ENCODE peak calls at places on chromosomes 7 and 10, in five cellular contexts. C is HEK293T, M is HepG2, H is SK-N-SH, K is K562. F is an unnamed sample.

GRCh38 chr7:22223841-22224240 is 133.1 kb downstream of the RAPGEF5 start:
- DNase-seq in C (no peak), M (no peak), H (no peak), K (no peak), F (no peak)

GRCh38 chr7:155709453-155709852 is 65.0 kb downstream of the RBM33 start:
- DNase-seq in C (no peak), M (no peak), H (no peak), K (no peak), F (no peak)

GRCh38 chr10:114285961-114286441 is 46.9 kb downstream of the VWA2 start:
- DNase-seq in C (no peak), M (no peak), H (no peak), K (no peak), F (no peak)

GRCh38 chr10:94088926-94089381 is 95.2 kb downstream of the PLCE1 start:
- DNase-seq in C (no peak), M (no peak), H (no peak), K (no peak), F (no peak)

GRCh38 chr10:127734753-127735152 is 2.2 kb upstream of the FOXI2 start:
- DNase-seq in C (no peak), M (no peak), H (no peak), K (peak), F (no peak)

GRCh38 chr10:112956631-112957350 is 6.7 kb downstream of the TCF7L2 start:
- DNase-seq in C (no peak), M (no peak), H (no peak), K (no peak), F (no peak)

GRCh38 chr7:70670288-70670687 is 461.7 kb upstream of the GALNT17 start:
- DNase-seq in C (no peak), M (no peak), H (no peak), K (no peak), F (no peak)

GRCh38 chr10:26481914-26482550 is 43.9 kb downstream of the APBB1IP start:
- DNase-seq in C (no peak), M (no peak), H (no peak), K (no peak), F (no peak)

GRCh38 chr10:69853064-69853463 is 51.4 kb downstream of the COL13A1 start:
- DNase-seq in C (no peak), M (no peak), H (no peak), K (no peak), F (no peak)

GRCh38 chr10:110530131-110530831 is 32.6 kb downstream of the DUSP5 start:
- DNase-seq in C (peak), M (peak), H (peak), K (no peak), F (no peak)

GRCh38 chr7:52961084-52961483 is 74.3 kb upstream of the POM121L12 start:
- DNase-seq in C (no peak), M (no peak), H (no peak), K (no peak), F (no peak)

GRCh38 chr7:35987016-35987415 is 166.0 kb upstream of the EEPD1 start:
- DNase-seq in C (no peak), M (no peak), H (no peak), K (no peak), F (no peak)

GRCh38 chr7:56175086-56175760 is 59.0 kb upstream of the NUPR2 start:
- DNase-seq in C (no peak), M (no peak), H (peak), K (peak), F (no peak)

GRCh38 chr7:80748302-80749042 is 110.0 kb downstream of the CD36 start:
- DNase-seq in C (no peak), M (no peak), H (no peak), K (no peak), F (no peak)

GRCh38 chr7:158945514-158945913 is 89.2 kb downstream of the DYNC2I1 start:
- DNase-seq in C (no peak), M (no peak), H (no peak), K (peak), F (no peak)

GRCh38 chr10:45532501-45532900 is 140.1 kb downstream of the ZFAND4 start:
- DNase-seq in C (no peak), M (no peak), H (no peak), K (no peak), F (no peak)

GRCh38 chr10:45444022-45444421 is 70.0 kb downstream of the ALOX5 start:
- DNase-seq in C (no peak), M (no peak), H (no peak), K (no peak), F (no peak)

GRCh38 chr10:30417301-30417700 is 16.7 kb upstream of the MAP3K8 start:
- DNase-seq in C (no peak), M (no peak), H (no peak), K (no peak), F (no peak)

DNA sequence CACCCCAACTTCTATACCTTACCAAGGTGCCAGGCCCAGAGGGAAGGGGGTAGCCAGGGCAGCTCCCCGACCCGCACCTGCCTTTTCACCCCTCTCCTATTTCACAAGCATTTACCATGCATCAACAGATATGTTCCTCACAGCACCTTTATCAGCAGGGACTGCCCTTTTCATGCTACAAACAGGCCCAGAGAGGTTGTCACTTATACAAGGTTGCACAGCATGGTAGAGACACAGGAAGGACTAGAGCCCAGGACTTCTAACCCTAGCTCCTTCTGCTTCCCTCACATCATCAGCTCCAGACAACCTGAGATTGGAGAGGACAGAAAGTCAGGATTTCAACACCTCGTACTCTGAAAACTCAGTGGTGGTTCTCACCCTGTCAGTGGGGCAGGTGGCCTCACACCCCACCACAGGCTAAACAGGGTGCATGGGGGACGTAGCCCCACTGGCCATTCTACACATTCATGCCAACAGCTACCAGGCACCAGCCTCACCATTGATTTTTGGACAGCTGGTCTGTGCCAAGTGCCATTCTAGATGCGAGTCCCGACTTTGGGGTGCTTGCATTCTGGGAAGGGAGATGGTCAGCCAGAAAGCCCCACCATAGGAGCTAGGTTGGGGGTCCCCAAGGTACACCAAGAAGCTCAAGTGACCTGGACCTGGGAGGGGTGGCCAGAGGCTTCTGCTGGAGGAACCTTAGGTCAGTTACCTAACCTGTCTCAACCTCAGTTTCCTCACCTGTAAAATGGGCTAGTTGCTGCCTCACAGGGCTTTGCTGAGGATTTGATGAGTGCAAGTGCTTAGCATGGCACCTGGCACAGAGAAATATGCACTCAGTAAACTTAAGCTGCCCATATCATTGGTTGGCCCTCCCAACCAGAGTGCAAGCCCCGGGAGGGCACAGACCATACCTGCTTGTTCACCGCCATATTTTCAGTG is 38.4 kb downstream of the CHST3 start:
- DNase-seq in C (no peak), M (no peak), H (no peak), K (no peak), F (no peak)
- TF ChIP-seq FOXM1 in C (no peak), M (no peak), H (no peak), K (no peak), F (no peak)

GRCh38 chr10:93081834-93082233 is 8.1 kb downstream of the CYP26A1 start:
- DNase-seq in C (no peak), M (peak), H (no peak), K (no peak), F (no peak)
- TF ChIP-seq FOXM1 in C (no peak), M (no peak), H (no peak), K (no peak), F (no peak)

GRCh38 chr10:96073722-96074121 is 30.3 kb downstream of the CCNJ start:
- DNase-seq in C (no peak), M (no peak), H (no peak), K (peak), F (no peak)
- TF ChIP-seq FOXM1 in C (no peak), M (no peak), H (no peak), K (no peak), F (no peak)

GRCh38 chr10:132577350-132578005 is 39.9 kb downstream of the INPP5A start:
- DNase-seq in C (no peak), M (peak), H (peak), K (no peak), F (no peak)
- TF ChIP-seq FOXM1 in C (no peak), M (no peak), H (no peak), K (no peak), F (no peak)

DNA sequence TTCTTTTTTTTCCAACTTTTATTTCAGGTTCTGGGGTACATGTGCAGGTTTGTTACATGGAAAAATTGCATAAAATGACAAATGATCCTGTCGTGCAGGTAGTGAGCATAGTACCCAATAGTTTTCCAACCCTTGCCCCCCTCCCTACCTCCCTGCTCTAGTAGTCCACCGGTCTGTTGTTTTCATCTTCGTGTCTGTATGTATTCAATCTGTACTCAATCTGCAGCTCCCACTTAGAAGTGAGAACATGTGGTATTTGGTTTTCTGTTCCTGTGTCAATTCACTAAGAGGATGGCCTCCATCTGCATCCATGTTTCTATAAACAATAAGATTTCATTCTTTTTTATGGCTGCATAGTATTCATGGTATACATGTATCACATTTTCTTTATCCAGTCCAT is 151.3 kb downstream of the C1GALT1 start:
- DNase-seq in C (no peak), M (no peak), H (no peak), K (no peak), F (no peak)
- TF ChIP-seq FOXM1 in C (no peak), M (no peak), H (no peak), K (no peak), F (no peak)

F was measured in GM12878.